ENCODE peak calls at places on chromosomes 16 and 17, in ten cellular contexts. One of them, this sample, is unnamed.

GRCh38 chr17:74380959-74381808 is 13.9 kb downstream of the GPR142 start:
- DNase-seq in cardiac muscle cell: no peak
- DNase-seq in neural progenitor cell: no peak
- DNase-seq in left ventricle myocardium inferior: no peak
- DNase-seq in fibroblast of mammary gland: no peak
- DNase-seq in tibial artery: no peak
- DNase-seq in stomach: no peak
- DNase-seq in transverse colon: peak
- DNase-seq in psoas muscle: no peak
- DNase-seq in K562: no peak
- DNase-seq in this sample: no peak

GRCh38 chr16:64172191-64172590 is 949.7 kb downstream of the CDH11 start:
- DNase-seq in cardiac muscle cell: no peak
- DNase-seq in neural progenitor cell: no peak
- DNase-seq in left ventricle myocardium inferior: no peak
- DNase-seq in fibroblast of mammary gland: no peak
- DNase-seq in tibial artery: no peak
- DNase-seq in stomach: no peak
- DNase-seq in transverse colon: no peak
- DNase-seq in psoas muscle: no peak
- DNase-seq in K562: no peak
- DNase-seq in this sample: no peak

GRCh38 chr16:26391833-26392232 is 674.9 kb upstream of the C16orf82 start:
- DNase-seq in cardiac muscle cell: no peak
- DNase-seq in neural progenitor cell: no peak
- DNase-seq in left ventricle myocardium inferior: no peak
- DNase-seq in fibroblast of mammary gland: no peak
- DNase-seq in tibial artery: no peak
- DNase-seq in stomach: no peak
- DNase-seq in transverse colon: no peak
- DNase-seq in psoas muscle: no peak
- DNase-seq in K562: no peak
- DNase-seq in this sample: no peak

GRCh38 chr17:4934173-4934979 is 2.3 kb downstream of the GP1BA start:
- DNase-seq in cardiac muscle cell: no peak
- DNase-seq in neural progenitor cell: no peak
- DNase-seq in left ventricle myocardium inferior: no peak
- DNase-seq in fibroblast of mammary gland: peak
- DNase-seq in tibial artery: no peak
- DNase-seq in stomach: peak
- DNase-seq in transverse colon: peak
- DNase-seq in psoas muscle: no peak
- DNase-seq in K562: peak
- DNase-seq in this sample: peak

GRCh38 chr16:56889206-56889605 is 24.2 kb downstream of the SLC12A3 start:
- DNase-seq in cardiac muscle cell: no peak
- DNase-seq in neural progenitor cell: no peak
- DNase-seq in left ventricle myocardium inferior: no peak
- DNase-seq in fibroblast of mammary gland: no peak
- DNase-seq in tibial artery: no peak
- DNase-seq in stomach: peak
- DNase-seq in transverse colon: peak
- DNase-seq in psoas muscle: no peak
- DNase-seq in K562: peak
- DNase-seq in this sample: no peak

GRCh38 chr16:27728691-27729090 is 178.7 kb downstream of the KATNIP start:
- DNase-seq in cardiac muscle cell: no peak
- DNase-seq in neural progenitor cell: no peak
- DNase-seq in left ventricle myocardium inferior: no peak
- DNase-seq in fibroblast of mammary gland: no peak
- DNase-seq in tibial artery: no peak
- DNase-seq in stomach: no peak
- DNase-seq in transverse colon: no peak
- DNase-seq in psoas muscle: no peak
- DNase-seq in K562: no peak
- DNase-seq in this sample: peak

GRCh38 chr17:9192010-9192409 is 170.7 kb downstream of the NTN1 start:
- DNase-seq in cardiac muscle cell: no peak
- DNase-seq in neural progenitor cell: no peak
- DNase-seq in left ventricle myocardium inferior: no peak
- DNase-seq in fibroblast of mammary gland: peak
- DNase-seq in tibial artery: no peak
- DNase-seq in stomach: no peak
- DNase-seq in transverse colon: no peak
- DNase-seq in psoas muscle: no peak
- DNase-seq in K562: no peak
- DNase-seq in this sample: no peak

GRCh38 chr17:50181601-50182345 is 16.0 kb downstream of the SGCA start:
- DNase-seq in cardiac muscle cell: no peak
- DNase-seq in neural progenitor cell: no peak
- DNase-seq in left ventricle myocardium inferior: no peak
- DNase-seq in fibroblast of mammary gland: peak
- DNase-seq in tibial artery: no peak
- DNase-seq in stomach: no peak
- DNase-seq in transverse colon: no peak
- DNase-seq in psoas muscle: peak
- DNase-seq in K562: no peak
- DNase-seq in this sample: peak

GRCh38 chr17:64328875-64329405 is 61.7 kb downstream of the PECAM1 start:
- DNase-seq in cardiac muscle cell: no peak
- DNase-seq in neural progenitor cell: no peak
- DNase-seq in left ventricle myocardium inferior: no peak
- DNase-seq in fibroblast of mammary gland: no peak
- DNase-seq in tibial artery: no peak
- DNase-seq in stomach: no peak
- DNase-seq in transverse colon: no peak
- DNase-seq in psoas muscle: no peak
- DNase-seq in K562: no peak
- DNase-seq in this sample: no peak

GRCh38 chr17:43040655-43041054 is 15.6 kb downstream of the RND2 start:
- DNase-seq in cardiac muscle cell: no peak
- DNase-seq in neural progenitor cell: no peak
- DNase-seq in left ventricle myocardium inferior: no peak
- DNase-seq in fibroblast of mammary gland: no peak
- DNase-seq in tibial artery: no peak
- DNase-seq in stomach: no peak
- DNase-seq in transverse colon: no peak
- DNase-seq in psoas muscle: no peak
- DNase-seq in K562: no peak
- DNase-seq in this sample: no peak

GRCh38 chr17:49861150-49861884 is 13.4 kb upstream of the TAC4 start:
- DNase-seq in cardiac muscle cell: peak
- DNase-seq in neural progenitor cell: peak
- DNase-seq in left ventricle myocardium inferior: no peak
- DNase-seq in fibroblast of mammary gland: peak
- DNase-seq in tibial artery: no peak
- DNase-seq in stomach: no peak
- DNase-seq in transverse colon: peak
- DNase-seq in psoas muscle: peak
- DNase-seq in K562: peak
- DNase-seq in this sample: peak

GRCh38 chr16:69494993-69495392 is 70.6 kb downstream of the CYB5B start:
- DNase-seq in cardiac muscle cell: peak
- DNase-seq in neural progenitor cell: peak
- DNase-seq in left ventricle myocardium inferior: no peak
- DNase-seq in fibroblast of mammary gland: peak
- DNase-seq in tibial artery: no peak
- DNase-seq in stomach: no peak
- DNase-seq in transverse colon: peak
- DNase-seq in psoas muscle: no peak
- DNase-seq in K562: peak
- DNase-seq in this sample: peak

GRCh38 chr17:82121246-82121645 is 23.2 kb upstream of the FASN start:
- DNase-seq in cardiac muscle cell: peak
- DNase-seq in neural progenitor cell: no peak
- DNase-seq in left ventricle myocardium inferior: no peak
- DNase-seq in fibroblast of mammary gland: no peak
- DNase-seq in tibial artery: no peak
- DNase-seq in stomach: no peak
- DNase-seq in transverse colon: no peak
- DNase-seq in psoas muscle: no peak
- DNase-seq in K562: no peak
- DNase-seq in this sample: no peak

GRCh38 chr16:965487-965886 is 5.3 kb downstream of the LMF1 start:
- DNase-seq in cardiac muscle cell: no peak
- DNase-seq in neural progenitor cell: no peak
- DNase-seq in left ventricle myocardium inferior: no peak
- DNase-seq in fibroblast of mammary gland: no peak
- DNase-seq in tibial artery: no peak
- DNase-seq in stomach: no peak
- DNase-seq in transverse colon: no peak
- DNase-seq in psoas muscle: no peak
- DNase-seq in K562: no peak
- DNase-seq in this sample: no peak

GRCh38 chr16:966035-966434 is 4.7 kb downstream of the LMF1 start:
- DNase-seq in cardiac muscle cell: no peak
- DNase-seq in neural progenitor cell: no peak
- DNase-seq in left ventricle myocardium inferior: no peak
- DNase-seq in fibroblast of mammary gland: no peak
- DNase-seq in tibial artery: no peak
- DNase-seq in stomach: no peak
- DNase-seq in transverse colon: no peak
- DNase-seq in psoas muscle: no peak
- DNase-seq in K562: no peak
- DNase-seq in this sample: no peak

GRCh38 chr16:966505-966904 is 4.3 kb downstream of the LMF1 start:
- DNase-seq in cardiac muscle cell: no peak
- DNase-seq in neural progenitor cell: no peak
- DNase-seq in left ventricle myocardium inferior: no peak
- DNase-seq in fibroblast of mammary gland: no peak
- DNase-seq in tibial artery: no peak
- DNase-seq in stomach: no peak
- DNase-seq in transverse colon: no peak
- DNase-seq in psoas muscle: no peak
- DNase-seq in K562: no peak
- DNase-seq in this sample: no peak

GRCh38 chr16:963913-964695 is 6.7 kb downstream of the LMF1 start:
- DNase-seq in cardiac muscle cell: no peak
- DNase-seq in neural progenitor cell: no peak
- DNase-seq in left ventricle myocardium inferior: no peak
- DNase-seq in fibroblast of mammary gland: no peak
- DNase-seq in tibial artery: no peak
- DNase-seq in stomach: no peak
- DNase-seq in transverse colon: peak
- DNase-seq in psoas muscle: no peak
- DNase-seq in K562: no peak
- DNase-seq in this sample: no peak

GRCh38 chr16:964696-965395 is 5.9 kb downstream of the LMF1 start:
- DNase-seq in cardiac muscle cell: no peak
- DNase-seq in neural progenitor cell: no peak
- DNase-seq in left ventricle myocardium inferior: no peak
- DNase-seq in fibroblast of mammary gland: no peak
- DNase-seq in tibial artery: no peak
- DNase-seq in stomach: no peak
- DNase-seq in transverse colon: peak
- DNase-seq in psoas muscle: no peak
- DNase-seq in K562: no peak
- DNase-seq in this sample: peak
- H3K4me3 ChIP-seq in cardiac muscle cell: no peak
- H3K4me3 ChIP-seq in neural progenitor cell: no peak
- H3K4me3 ChIP-seq in left ventricle myocardium inferior: no peak
- H3K4me3 ChIP-seq in fibroblast of mammary gland: no peak
- H3K4me3 ChIP-seq in tibial artery: no peak
- H3K4me3 ChIP-seq in stomach: no peak
- H3K4me3 ChIP-seq in transverse colon: no peak
- H3K4me3 ChIP-seq in psoas muscle: peak
- H3K4me3 ChIP-seq in K562: no peak
- H3K4me3 ChIP-seq in this sample: peak

GRCh38 chr16:75244844-75245758 is 6.3 kb downstream of the BCAR1 start:
- DNase-seq in cardiac muscle cell: peak
- DNase-seq in neural progenitor cell: peak
- DNase-seq in left ventricle myocardium inferior: peak
- DNase-seq in fibroblast of mammary gland: peak
- DNase-seq in tibial artery: peak
- DNase-seq in stomach: peak
- DNase-seq in transverse colon: peak
- DNase-seq in psoas muscle: peak
- DNase-seq in K562: no peak
- DNase-seq in this sample: peak
- H3K4me3 ChIP-seq in cardiac muscle cell: no peak
- H3K4me3 ChIP-seq in neural progenitor cell: no peak
- H3K4me3 ChIP-seq in left ventricle myocardium inferior: peak
- H3K4me3 ChIP-seq in fibroblast of mammary gland: no peak
- H3K4me3 ChIP-seq in tibial artery: peak
- H3K4me3 ChIP-seq in stomach: no peak
- H3K4me3 ChIP-seq in transverse colon: no peak
- H3K4me3 ChIP-seq in psoas muscle: peak
- H3K4me3 ChIP-seq in K562: no peak
- H3K4me3 ChIP-seq in this sample: no peak

GRCh38 chr16:84367750-84368320 is 503 bp upstream of the ATP2C2 start:
- DNase-seq in cardiac muscle cell: no peak
- DNase-seq in neural progenitor cell: no peak
- DNase-seq in left ventricle myocardium inferior: no peak
- DNase-seq in fibroblast of mammary gland: no peak
- DNase-seq in tibial artery: no peak
- DNase-seq in stomach: peak
- DNase-seq in transverse colon: peak
- DNase-seq in psoas muscle: no peak
- DNase-seq in K562: no peak
- DNase-seq in this sample: peak

GRCh38 chr16:84367297-84367680 is 1.0 kb upstream of the ATP2C2 start:
- DNase-seq in cardiac muscle cell: no peak
- DNase-seq in neural progenitor cell: no peak
- DNase-seq in left ventricle myocardium inferior: no peak
- DNase-seq in fibroblast of mammary gland: no peak
- DNase-seq in tibial artery: no peak
- DNase-seq in stomach: peak
- DNase-seq in transverse colon: peak
- DNase-seq in psoas muscle: no peak
- DNase-seq in K562: no peak
- DNase-seq in this sample: no peak

GRCh38 chr16:84369105-84369504 is 767 bp downstream of the ATP2C2 start:
- DNase-seq in cardiac muscle cell: no peak
- DNase-seq in neural progenitor cell: peak
- DNase-seq in left ventricle myocardium inferior: no peak
- DNase-seq in fibroblast of mammary gland: no peak
- DNase-seq in tibial artery: no peak
- DNase-seq in stomach: no peak
- DNase-seq in transverse colon: no peak
- DNase-seq in psoas muscle: no peak
- DNase-seq in K562: no peak
- DNase-seq in this sample: no peak

GRCh38 chr16:84369938-84370627 is 1.7 kb downstream of the ATP2C2 start:
- DNase-seq in cardiac muscle cell: no peak
- DNase-seq in neural progenitor cell: no peak
- DNase-seq in left ventricle myocardium inferior: no peak
- DNase-seq in fibroblast of mammary gland: no peak
- DNase-seq in tibial artery: no peak
- DNase-seq in stomach: no peak
- DNase-seq in transverse colon: peak
- DNase-seq in psoas muscle: no peak
- DNase-seq in K562: no peak
- DNase-seq in this sample: peak

GRCh38 chr16:84368327-84368996 is at the start of gene ATP2C2:
- DNase-seq in cardiac muscle cell: peak
- DNase-seq in neural progenitor cell: peak
- DNase-seq in left ventricle myocardium inferior: no peak
- DNase-seq in fibroblast of mammary gland: no peak
- DNase-seq in tibial artery: no peak
- DNase-seq in stomach: peak
- DNase-seq in transverse colon: peak
- DNase-seq in psoas muscle: no peak
- DNase-seq in K562: no peak
- DNase-seq in this sample: peak
- H3K4me3 ChIP-seq in cardiac muscle cell: peak
- H3K4me3 ChIP-seq in neural progenitor cell: peak
- H3K4me3 ChIP-seq in left ventricle myocardium inferior: peak
- H3K4me3 ChIP-seq in fibroblast of mammary gland: no peak
- H3K4me3 ChIP-seq in tibial artery: no peak
- H3K4me3 ChIP-seq in stomach: peak
- H3K4me3 ChIP-seq in transverse colon: peak
- H3K4me3 ChIP-seq in psoas muscle: no peak
- H3K4me3 ChIP-seq in K562: no peak
- H3K4me3 ChIP-seq in this sample: peak

GRCh38 chr17:29623283-29623647 is 553 bp upstream of the CORO6 start:
- DNase-seq in cardiac muscle cell: no peak
- DNase-seq in neural progenitor cell: no peak
- DNase-seq in left ventricle myocardium inferior: no peak
- DNase-seq in fibroblast of mammary gland: no peak
- DNase-seq in tibial artery: peak
- DNase-seq in stomach: no peak
- DNase-seq in transverse colon: no peak
- DNase-seq in psoas muscle: no peak
- DNase-seq in K562: no peak
- DNase-seq in this sample: no peak
- H3K4me3 ChIP-seq in cardiac muscle cell: peak
- H3K4me3 ChIP-seq in neural progenitor cell: peak
- H3K4me3 ChIP-seq in left ventricle myocardium inferior: peak
- H3K4me3 ChIP-seq in fibroblast of mammary gland: no peak
- H3K4me3 ChIP-seq in tibial artery: peak
- H3K4me3 ChIP-seq in stomach: peak
- H3K4me3 ChIP-seq in transverse colon: no peak
- H3K4me3 ChIP-seq in psoas muscle: peak
- H3K4me3 ChIP-seq in K562: peak
- H3K4me3 ChIP-seq in this sample: no peak

This sample was measured in epithelial cell of esophagus.